ENCODE peak calls at places on chromosomes 7 and 10, in eight cellular contexts. W is GM13977, S is bronchial epithelial cell, U is cardiac muscle cell, F is H9, H is progenitor cell of endocrine pancreas, Q is ascending aorta, N is WERI-Rb-1. X is an unnamed sample.

GRCh38 chr7:154620307-154620706 is 382.6 kb downstream of the PAXIP1 start:
- DNase-seq in U (no peak), H (no peak), N (no peak), W (no peak), Q (no peak), S (no peak), F (no peak), X (no peak)

GRCh38 chr7:16083931-16084330 is 337.4 kb downstream of the CRPPA start:
- DNase-seq in N (no peak), F (no peak), S (peak), H (no peak), U (peak), Q (no peak), W (no peak), X (no peak)

GRCh38 chr7:106016331-106016730 is 53.3 kb downstream of the CDHR3 start:
- DNase-seq in N (no peak), S (no peak), W (no peak), Q (no peak), H (no peak), F (no peak), U (no peak), X (no peak)

GRCh38 chr7:41193738-41194287 is 509.1 kb downstream of the INHBA start:
- DNase-seq in H (no peak), N (no peak), Q (no peak), W (no peak), S (no peak), U (no peak), F (no peak), X (no peak)

GRCh38 chr7:30707391-30708351 is 25.4 kb upstream of the CRHR2 start:
- DNase-seq in H (no peak), N (no peak), Q (peak), U (peak), F (no peak), S (no peak), W (no peak), X (no peak)

GRCh38 chr10:103451871-103452713 is at the start of gene CALHM2:
- DNase-seq in Q (peak), W (peak), N (no peak), S (no peak), F (peak), H (no peak), U (peak), X (peak)

GRCh38 chr7:104653870-104654401 is 325.5 kb downstream of the LHFPL3 start:
- DNase-seq in U (no peak), S (no peak), Q (no peak), H (no peak), F (no peak), W (no peak), N (no peak), X (no peak)

GRCh38 chr10:1061930-1062769 is 6.0 kb downstream of the WDR37 start:
- DNase-seq in H (no peak), W (no peak), U (peak), Q (no peak), S (peak), F (no peak), N (no peak), X (no peak)

GRCh38 chr10:1182280-1183032 is 126.3 kb downstream of the WDR37 start:
- DNase-seq in U (no peak), Q (no peak), H (no peak), S (no peak), N (no peak), W (no peak), F (no peak), X (no peak)

GRCh38 chr10:61701055-61701705 is 38.5 kb downstream of the CABCOCO1 start:
- DNase-seq in S (no peak), N (no peak), W (no peak), Q (no peak), F (no peak), U (peak), H (no peak), X (no peak)
- TF ChIP-seq CTCF in S (no peak), N (no peak), W (no peak), Q (no peak), F (no peak), U (peak), H (no peak), X (no peak)

GRCh38 chr7:2520131-2520807 is 695 bp downstream of the LFNG start:
- DNase-seq in U (no peak), N (peak), W (peak), Q (no peak), F (no peak), S (no peak), H (no peak), X (peak)
- TF ChIP-seq CTCF in U (no peak), N (peak), W (no peak), Q (no peak), F (peak), S (peak), H (peak), X (no peak)

DNA sequence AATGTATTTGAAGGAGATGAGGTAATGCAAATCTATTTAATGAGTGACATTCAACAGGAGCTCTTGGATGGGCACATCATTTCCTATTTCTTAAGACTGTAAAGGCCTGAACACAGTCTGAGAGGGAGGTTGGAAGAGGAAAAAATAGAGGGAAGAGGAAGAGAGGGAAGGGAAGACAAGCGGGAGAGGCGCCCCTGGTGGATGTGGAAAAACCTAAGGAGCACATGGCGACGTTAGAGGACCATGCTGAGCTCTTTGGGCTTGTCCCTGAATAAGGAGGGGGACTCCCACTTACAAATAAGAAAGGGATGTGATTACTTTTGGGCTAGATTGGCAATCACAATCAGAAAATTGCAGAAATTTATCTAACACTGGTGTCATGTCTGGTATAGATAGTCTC is 19.6 kb downstream of the SUN3 start:
- DNase-seq in W (no peak), N (no peak), U (no peak), S (no peak), H (no peak), Q (no peak), F (no peak), X (no peak)
- TF ChIP-seq CTCF in W (no peak), N (no peak), U (no peak), S (no peak), H (no peak), Q (no peak), F (peak), X (no peak)

GRCh38 chr10:89613582-89613981 is 31.5 kb downstream of the PANK1 start:
- DNase-seq in F (no peak), W (no peak), Q (no peak), S (no peak), H (no peak), U (peak), N (no peak), X (no peak)

GRCh38 chr10:89611282-89611681 is 33.8 kb downstream of the PANK1 start:
- DNase-seq in H (no peak), Q (no peak), W (no peak), U (no peak), N (no peak), S (no peak), F (no peak), X (no peak)

GRCh38 chr10:89604200-89604599 is 40.8 kb downstream of the PANK1 start:
- DNase-seq in Q (no peak), U (no peak), S (no peak), N (no peak), F (no peak), H (no peak), W (no peak), X (no peak)

GRCh38 chr10:89615105-89615504 is 29.9 kb downstream of the PANK1 start:
- DNase-seq in U (no peak), Q (no peak), S (no peak), W (no peak), H (no peak), F (no peak), N (no peak), X (no peak)

GRCh38 chr10:89609730-89610393 is 35.2 kb downstream of the PANK1 start:
- DNase-seq in S (no peak), F (no peak), N (no peak), W (peak), U (no peak), Q (no peak), H (no peak), X (no peak)
- TF ChIP-seq CTCF in S (no peak), F (no peak), N (no peak), W (peak), U (no peak), Q (no peak), H (no peak), X (no peak)

GRCh38 chr10:69869291-69869841 is 67.7 kb downstream of the COL13A1 start:
- DNase-seq in S (peak), F (no peak), H (no peak), W (no peak), N (no peak), Q (no peak), U (peak), X (no peak)

GRCh38 chr10:69866688-69867461 is 65.2 kb downstream of the COL13A1 start:
- DNase-seq in N (peak), F (peak), Q (no peak), U (peak), S (peak), H (no peak), W (no peak), X (peak)

GRCh38 chr10:69866246-69866687 is 64.6 kb downstream of the COL13A1 start:
- DNase-seq in U (no peak), H (no peak), W (no peak), Q (no peak), N (no peak), F (no peak), S (no peak), X (no peak)

GRCh38 chr10:69868821-69869220 is 67.1 kb downstream of the COL13A1 start:
- DNase-seq in U (no peak), S (no peak), F (no peak), Q (no peak), H (no peak), N (no peak), W (no peak), X (no peak)

DNA sequence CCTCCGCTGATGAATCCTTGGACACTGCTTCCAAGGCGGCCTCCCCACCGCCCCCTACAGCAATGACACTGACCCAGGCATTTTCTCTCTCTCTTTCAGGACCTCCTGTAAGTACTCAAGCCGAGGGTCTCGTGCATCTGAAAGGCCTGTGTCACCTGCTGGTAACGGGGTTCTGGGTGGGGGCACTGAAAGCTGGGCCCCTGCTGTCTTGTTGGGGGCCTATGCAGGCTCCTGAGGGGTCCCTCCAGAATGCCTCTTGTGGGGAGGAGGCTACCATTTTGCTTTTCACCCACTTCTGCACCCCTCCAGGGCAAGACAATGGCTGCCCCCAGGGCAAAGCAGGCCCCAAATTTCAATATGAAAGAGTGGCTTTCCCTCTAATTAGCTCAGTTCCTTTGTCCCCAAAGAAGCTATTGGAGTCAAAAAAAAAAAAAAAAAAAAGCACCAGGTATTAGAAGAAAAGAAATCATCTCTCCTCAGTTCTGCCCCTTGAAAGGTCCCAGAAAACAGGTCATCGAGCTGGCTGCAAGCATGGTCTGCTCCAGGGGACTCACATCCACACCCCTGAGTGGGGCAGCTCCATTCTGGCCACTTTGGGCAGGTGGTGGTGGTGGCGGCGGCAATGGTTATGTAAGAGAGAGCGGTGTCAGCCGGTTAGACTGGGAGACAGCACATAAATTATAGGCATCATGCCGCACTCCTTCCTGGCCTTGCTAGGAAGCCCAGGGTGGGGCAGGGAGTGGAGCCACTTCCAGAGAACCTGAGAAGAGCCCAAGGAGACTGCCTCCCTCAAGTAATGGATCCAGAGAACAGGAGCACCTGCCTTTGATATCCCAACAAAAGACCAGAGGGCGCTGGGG is 66.2 kb downstream of the COL13A1 start:
- DNase-seq in S (no peak), F (peak), Q (no peak), U (no peak), W (no peak), H (no peak), N (no peak), X (no peak)
- TF ChIP-seq CTCF in S (no peak), F (peak), Q (no peak), U (no peak), W (no peak), H (no peak), N (no peak), X (no peak)

GRCh38 chr10:60733189-60733815 is 45.0 kb upstream of the CDK1 start:
- DNase-seq in S (peak), H (peak), F (peak), Q (peak), U (peak), N (peak), W (peak), X (peak)
- TF ChIP-seq CTCF in S (peak), H (peak), F (peak), Q (peak), U (no peak), N (peak), W (peak), X (peak)

DNA sequence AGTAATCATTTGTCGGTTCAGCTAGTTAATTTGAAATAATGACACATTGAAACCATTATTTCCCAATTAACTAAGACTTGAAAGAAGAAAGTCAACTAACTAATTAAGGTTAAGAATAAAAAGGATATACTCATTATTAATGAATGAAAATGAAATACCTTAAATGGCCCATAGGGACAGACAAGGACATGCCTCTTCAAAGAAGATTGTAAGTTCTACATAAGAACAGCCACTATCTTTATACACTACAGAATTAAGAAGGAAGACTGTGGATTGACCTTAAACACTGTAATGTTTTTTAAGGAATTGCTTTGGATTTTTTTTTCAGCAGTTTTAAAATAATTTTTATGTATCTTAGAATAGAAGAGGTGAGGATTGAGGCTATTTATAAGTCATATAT is 60.7 kb downstream of the CSTF2T start:
- DNase-seq in Q (no peak), F (no peak), N (no peak), S (no peak), W (no peak), H (no peak), U (no peak), X (no peak)
- TF ChIP-seq CTCF in Q (no peak), F (no peak), N (no peak), S (no peak), W (no peak), H (no peak), U (no peak), X (peak)

DNA sequence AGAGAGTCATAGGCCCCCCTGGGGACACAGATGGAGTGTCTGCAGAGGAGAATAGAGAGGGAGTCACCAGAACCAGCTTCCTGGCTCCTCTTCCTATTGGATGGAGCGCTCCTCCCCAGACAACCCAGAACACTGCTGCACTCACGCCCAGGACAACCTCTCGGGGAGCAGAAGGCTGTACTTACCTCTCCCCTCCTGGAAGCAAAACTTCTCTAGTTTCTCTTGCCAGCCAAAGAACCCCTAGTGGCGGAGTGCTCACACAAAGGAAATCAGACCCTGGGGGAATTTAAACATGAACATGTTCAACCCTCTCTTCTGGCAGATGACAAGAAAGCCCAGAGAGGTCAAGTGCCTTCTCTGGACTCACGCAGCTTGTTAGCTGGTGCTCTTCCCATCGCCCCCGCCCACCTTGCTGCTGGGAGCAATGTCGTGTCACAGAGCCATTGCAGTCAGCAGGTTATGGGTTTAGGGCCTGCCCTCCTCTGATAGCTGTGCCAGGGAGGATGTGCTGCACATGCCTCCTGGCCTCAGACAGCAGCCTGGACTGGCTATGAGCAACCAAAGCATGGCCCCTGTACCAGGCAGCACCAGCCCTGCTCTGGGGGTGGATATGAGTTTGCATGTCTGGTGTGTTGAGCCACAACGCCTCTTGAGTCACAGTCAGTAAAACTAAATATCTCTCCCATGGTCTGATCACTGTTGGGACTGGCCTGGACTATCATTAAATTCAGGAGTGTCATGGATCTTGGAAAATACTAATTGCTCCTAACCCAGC is 84.4 kb downstream of the SLIT1 start:
- DNase-seq in U (no peak), Q (no peak), N (no peak), W (no peak), F (no peak), S (no peak), H (no peak), X (no peak)
- TF ChIP-seq CTCF in U (no peak), Q (no peak), N (no peak), W (no peak), F (peak), S (no peak), H (peak), X (peak)

GRCh38 chr7:42224391-42225003 is 12.5 kb downstream of the GLI3 start:
- DNase-seq in S (no peak), U (no peak), N (no peak), F (peak), H (no peak), W (no peak), Q (no peak), X (no peak)
- TF ChIP-seq CTCF in S (no peak), U (no peak), N (no peak), F (peak), H (peak), W (no peak), Q (no peak), X (no peak)

GRCh38 chr7:50335795-50336754 is 31.6 kb downstream of the IKZF1 start:
- DNase-seq in S (no peak), H (no peak), U (no peak), N (no peak), F (no peak), Q (no peak), W (no peak), X (no peak)
- TF ChIP-seq CTCF in S (no peak), H (no peak), U (no peak), N (peak), F (no peak), Q (no peak), W (peak), X (no peak)

X was measured in glutamatergic neuron.